ENCODE peak calls at places on chromosomes 4 and X, in seven cellular contexts. One of them, this sample, is unnamed.
A peak's percentile ranks its signal among the peaks of the same experiment; 100 is the strongest.

GRCh38 chrX:39850630-39851152 is 247.1 kb downstream of the BCOR start:
- DNase-seq in pancreas: no peak
- DNase-seq in GM12864: no peak
- DNase-seq in fibroblast of pulmonary artery: peak; percentile 69
- DNase-seq in body of pancreas: no peak
- DNase-seq in psoas muscle: no peak
- DNase-seq in suprapubic skin: no peak
- DNase-seq in this sample: no peak

GRCh38 chr4:109873791-109874514 is 26.0 kb downstream of the LRIT3 start:
- DNase-seq in body of pancreas: peak; percentile 39
- DNase-seq in fibroblast of pulmonary artery: peak; percentile 8
- DNase-seq in pancreas: peak; percentile 23
- DNase-seq in psoas muscle: no peak
- DNase-seq in suprapubic skin: no peak
- DNase-seq in GM12864: no peak
- DNase-seq in this sample: no peak

GRCh38 chr4:78710536-78710935 is 65.6 kb upstream of the BMP2K start:
- DNase-seq in pancreas: no peak
- DNase-seq in suprapubic skin: no peak
- DNase-seq in fibroblast of pulmonary artery: no peak
- DNase-seq in psoas muscle: no peak
- DNase-seq in body of pancreas: no peak
- DNase-seq in GM12864: no peak
- DNase-seq in this sample: no peak

GRCh38 chr4:164221631-164222030 is 532.3 kb upstream of the SMIM31 start:
- DNase-seq in pancreas: no peak
- DNase-seq in fibroblast of pulmonary artery: no peak
- DNase-seq in GM12864: no peak
- DNase-seq in psoas muscle: no peak
- DNase-seq in suprapubic skin: no peak
- DNase-seq in body of pancreas: no peak
- DNase-seq in this sample: no peak

GRCh38 chr4:60657802-60658201 is 542.3 kb upstream of the ADGRL3 start:
- DNase-seq in body of pancreas: no peak
- DNase-seq in pancreas: no peak
- DNase-seq in suprapubic skin: no peak
- DNase-seq in psoas muscle: no peak
- DNase-seq in fibroblast of pulmonary artery: peak; percentile 9
- DNase-seq in GM12864: no peak
- DNase-seq in this sample: no peak

GRCh38 chrX:73127700-73128241 is 48.5 kb upstream of the PABPC1L2A start:
- DNase-seq in pancreas: peak; percentile 6
- DNase-seq in GM12864: no peak
- DNase-seq in suprapubic skin: no peak
- DNase-seq in psoas muscle: peak; percentile 38
- DNase-seq in fibroblast of pulmonary artery: no peak
- DNase-seq in body of pancreas: peak; percentile 19
- DNase-seq in this sample: no peak

GRCh38 chrX:80576815-80577533 is 156.7 kb downstream of the TENT5D start:
- DNase-seq in body of pancreas: no peak
- DNase-seq in GM12864: no peak
- DNase-seq in fibroblast of pulmonary artery: no peak
- DNase-seq in suprapubic skin: no peak
- DNase-seq in pancreas: no peak
- DNase-seq in psoas muscle: no peak
- DNase-seq in this sample: no peak

GRCh38 chr4:54661686-54662085 is 3.9 kb downstream of the KIT start:
- DNase-seq in body of pancreas: no peak
- DNase-seq in suprapubic skin: no peak
- DNase-seq in GM12864: no peak
- DNase-seq in fibroblast of pulmonary artery: peak; percentile 55
- DNase-seq in psoas muscle: no peak
- DNase-seq in pancreas: no peak
- DNase-seq in this sample: no peak

GRCh38 chrX:104921606-104922205 is 298.8 kb downstream of the TEX13A start:
- DNase-seq in fibroblast of pulmonary artery: no peak
- DNase-seq in psoas muscle: no peak
- DNase-seq in GM12864: no peak
- DNase-seq in pancreas: no peak
- DNase-seq in suprapubic skin: no peak
- DNase-seq in body of pancreas: peak; percentile 5
- DNase-seq in this sample: no peak

GRCh38 chr4:113893546-113893945 is 85.9 kb downstream of the ARSJ start:
- DNase-seq in fibroblast of pulmonary artery: peak; percentile 34
- DNase-seq in GM12864: no peak
- DNase-seq in pancreas: no peak
- DNase-seq in psoas muscle: no peak
- DNase-seq in body of pancreas: no peak
- DNase-seq in suprapubic skin: no peak
- DNase-seq in this sample: no peak

GRCh38 chr4:176360446-176360845 is 40.7 kb downstream of the SPCS3 start:
- DNase-seq in suprapubic skin: no peak
- DNase-seq in psoas muscle: no peak
- DNase-seq in body of pancreas: no peak
- DNase-seq in GM12864: no peak
- DNase-seq in pancreas: no peak
- DNase-seq in fibroblast of pulmonary artery: no peak
- DNase-seq in this sample: no peak

GRCh38 chrX:153727108-153727931 is 2.7 kb downstream of the ABCD1 start:
- DNase-seq in GM12864: no peak
- DNase-seq in fibroblast of pulmonary artery: no peak
- DNase-seq in body of pancreas: peak; percentile 89
- DNase-seq in psoas muscle: peak; percentile 87
- DNase-seq in suprapubic skin: no peak
- DNase-seq in pancreas: peak; percentile 83
- DNase-seq in this sample: no peak

GRCh38 chr4:143025111-143025704 is 159.5 kb upstream of the USP38 start:
- DNase-seq in suprapubic skin: no peak
- DNase-seq in pancreas: no peak
- DNase-seq in body of pancreas: peak; percentile 22
- DNase-seq in psoas muscle: no peak
- DNase-seq in GM12864: peak; percentile 8
- DNase-seq in fibroblast of pulmonary artery: peak; percentile 17
- DNase-seq in this sample: no peak

GRCh38 chr4:66972087-66972486 is 573.2 kb downstream of the CENPC start:
- DNase-seq in body of pancreas: no peak
- DNase-seq in fibroblast of pulmonary artery: peak; percentile 3
- DNase-seq in GM12864: no peak
- DNase-seq in pancreas: no peak
- DNase-seq in suprapubic skin: no peak
- DNase-seq in psoas muscle: no peak
- DNase-seq in this sample: no peak
- TF ChIP-seq CTCF in body of pancreas: no peak
- TF ChIP-seq CTCF in fibroblast of pulmonary artery: no peak
- TF ChIP-seq CTCF in GM12864: no peak
- TF ChIP-seq CTCF in pancreas: no peak
- TF ChIP-seq CTCF in suprapubic skin: no peak
- TF ChIP-seq CTCF in psoas muscle: no peak
- TF ChIP-seq CTCF in this sample: no peak

DNA sequence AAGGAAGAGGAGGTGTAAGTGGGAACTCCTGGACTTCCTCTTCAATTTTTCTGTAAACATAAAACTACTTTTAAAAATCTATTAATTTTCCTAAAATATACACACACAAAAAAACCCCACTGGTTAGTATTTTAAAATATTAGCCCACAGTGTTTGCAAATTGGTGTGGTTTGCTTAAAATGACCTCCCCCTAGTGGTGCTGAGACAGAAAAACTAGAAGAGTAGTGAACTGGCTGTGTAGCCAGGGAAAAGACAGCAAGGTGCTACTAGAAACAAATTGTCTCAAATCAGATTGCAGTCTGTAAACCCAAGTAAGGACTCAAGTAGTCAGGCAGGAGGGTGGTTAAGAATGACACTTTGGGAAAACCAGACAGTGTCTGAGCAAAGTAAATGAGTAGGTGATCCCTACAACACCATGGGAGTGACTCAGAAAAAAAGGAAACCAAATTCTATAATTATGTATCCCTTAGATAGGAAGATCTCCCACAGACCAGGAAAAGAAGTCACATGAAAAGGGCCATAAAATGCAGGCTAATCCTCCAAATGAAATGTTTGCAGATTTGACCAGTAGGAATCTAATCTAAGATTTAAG is 26.0 kb downstream of the AMTN start:
- DNase-seq in body of pancreas: no peak
- DNase-seq in fibroblast of pulmonary artery: peak; percentile 30
- DNase-seq in GM12864: no peak
- DNase-seq in suprapubic skin: no peak
- DNase-seq in pancreas: no peak
- DNase-seq in psoas muscle: no peak
- DNase-seq in this sample: no peak
- TF ChIP-seq CTCF in body of pancreas: no peak
- TF ChIP-seq CTCF in fibroblast of pulmonary artery: peak; percentile 70
- TF ChIP-seq CTCF in GM12864: peak; percentile 65
- TF ChIP-seq CTCF in suprapubic skin: no peak
- TF ChIP-seq CTCF in pancreas: peak; percentile 5
- TF ChIP-seq CTCF in psoas muscle: no peak
- TF ChIP-seq CTCF in this sample: peak; percentile 29

DNA sequence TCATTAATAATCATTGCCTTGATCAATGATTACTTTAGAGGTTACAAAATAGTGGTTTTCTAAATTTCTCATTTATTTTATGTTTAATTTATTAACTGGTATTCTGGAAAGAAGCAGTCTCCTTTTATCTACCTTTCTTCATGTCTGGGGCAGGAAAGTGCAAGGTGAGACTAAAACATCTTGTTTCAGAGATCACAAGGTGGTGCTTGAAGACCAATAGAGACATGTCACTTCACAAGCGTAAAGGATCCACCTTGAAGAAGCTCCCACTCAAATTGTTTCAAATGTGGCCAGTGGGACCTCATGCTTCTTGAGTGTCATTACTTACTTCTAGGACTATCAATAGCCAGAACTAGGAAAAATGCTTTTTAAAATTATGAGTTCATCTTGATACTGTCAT is 1568.7 kb downstream of the RPA4 start:
- DNase-seq in fibroblast of pulmonary artery: no peak
- DNase-seq in psoas muscle: no peak
- DNase-seq in pancreas: no peak
- DNase-seq in suprapubic skin: no peak
- DNase-seq in GM12864: no peak
- DNase-seq in body of pancreas: no peak
- DNase-seq in this sample: no peak
- TF ChIP-seq CTCF in fibroblast of pulmonary artery: no peak
- TF ChIP-seq CTCF in psoas muscle: no peak
- TF ChIP-seq CTCF in pancreas: no peak
- TF ChIP-seq CTCF in suprapubic skin: no peak
- TF ChIP-seq CTCF in GM12864: no peak
- TF ChIP-seq CTCF in body of pancreas: no peak
- TF ChIP-seq CTCF in this sample: no peak

GRCh38 chr4:27318740-27319139 is 458.1 kb downstream of the STIM2 start:
- DNase-seq in body of pancreas: peak; percentile 51
- DNase-seq in GM12864: no peak
- DNase-seq in psoas muscle: no peak
- DNase-seq in suprapubic skin: no peak
- DNase-seq in fibroblast of pulmonary artery: peak; percentile 35
- DNase-seq in pancreas: peak; percentile 3
- DNase-seq in this sample: peak; percentile 37
- TF ChIP-seq CTCF in body of pancreas: no peak
- TF ChIP-seq CTCF in GM12864: peak; percentile 66
- TF ChIP-seq CTCF in psoas muscle: no peak
- TF ChIP-seq CTCF in suprapubic skin: no peak
- TF ChIP-seq CTCF in fibroblast of pulmonary artery: peak; percentile 40
- TF ChIP-seq CTCF in pancreas: no peak
- TF ChIP-seq CTCF in this sample: no peak

GRCh38 chrX:31021537-31021936 is 50.3 kb downstream of the FTHL17 start:
- DNase-seq in suprapubic skin: no peak
- DNase-seq in GM12864: no peak
- DNase-seq in fibroblast of pulmonary artery: peak; percentile 20
- DNase-seq in pancreas: no peak
- DNase-seq in psoas muscle: no peak
- DNase-seq in body of pancreas: no peak
- DNase-seq in this sample: no peak
- TF ChIP-seq CTCF in suprapubic skin: no peak
- TF ChIP-seq CTCF in GM12864: no peak
- TF ChIP-seq CTCF in fibroblast of pulmonary artery: no peak
- TF ChIP-seq CTCF in pancreas: no peak
- TF ChIP-seq CTCF in psoas muscle: no peak
- TF ChIP-seq CTCF in body of pancreas: no peak
- TF ChIP-seq CTCF in this sample: no peak

GRCh38 chrX:27186671-27187070 is 276.5 kb downstream of the PPP4R3C start:
- DNase-seq in psoas muscle: no peak
- DNase-seq in body of pancreas: peak; percentile 42
- DNase-seq in suprapubic skin: no peak
- DNase-seq in fibroblast of pulmonary artery: peak; percentile 46
- DNase-seq in pancreas: no peak
- DNase-seq in GM12864: peak; percentile 2
- DNase-seq in this sample: peak; percentile 3
- TF ChIP-seq CTCF in psoas muscle: peak; percentile 68
- TF ChIP-seq CTCF in body of pancreas: peak; percentile 32
- TF ChIP-seq CTCF in suprapubic skin: peak; percentile 43
- TF ChIP-seq CTCF in fibroblast of pulmonary artery: peak; percentile 59
- TF ChIP-seq CTCF in pancreas: peak; percentile 54
- TF ChIP-seq CTCF in GM12864: peak; percentile 66
- TF ChIP-seq CTCF in this sample: peak; percentile 35